ENCODE peak calls at places on chromosomes 7 and 10, in six cellular contexts. S is H9, H is H1, N is mesendoderm, T is trophoblast cell, I is mesenchymal stem cell. W is an unnamed sample.

GRCh38 chr10:13717936-13718772 is 131.4 kb downstream of the PRPF18 start:
- DNase-seq in N (no peak), I (peak), S (peak), H (no peak), T (no peak), W (no peak)

GRCh38 chr7:134752006-134752760 is 27.3 kb upstream of the CALD1 start:
- DNase-seq in N (no peak), T (no peak), H (no peak), I (peak), S (no peak), W (no peak)

GRCh38 chr7:107150375-107151073 is 18.3 kb upstream of the HBP1 start:
- DNase-seq in H (peak), N (peak), T (peak), I (peak), S (no peak), W (peak)

GRCh38 chr10:80280071-80280800 is 9.2 kb downstream of the MAT1A start:
- DNase-seq in T (no peak), I (no peak), N (no peak), H (no peak), S (no peak), W (no peak)

GRCh38 chr10:36489928-36490279 is 635.5 kb upstream of the ANKRD30A start:
- DNase-seq in T (no peak), N (peak), H (no peak), S (no peak), I (peak), W (no peak)

GRCh38 chr7:106840342-106840741 is 24.7 kb upstream of the PIK3CG start:
- DNase-seq in I (peak), N (peak), T (no peak), S (peak), H (no peak), W (no peak)

GRCh38 chr10:34985823-34986222 is 104.3 kb downstream of the CUL2 start:
- DNase-seq in T (peak), S (peak), N (peak), H (no peak), I (peak), W (no peak)

GRCh38 chr10:14583252-14583651 is 191.4 kb downstream of the FAM107B start:
- DNase-seq in I (no peak), S (no peak), T (no peak), H (no peak), N (no peak), W (no peak)

GRCh38 chr10:16777473-16778370 is 39.5 kb downstream of the RSU1 start:
- DNase-seq in N (peak), S (no peak), I (peak), H (no peak), T (no peak), W (peak)

GRCh38 chr7:71186535-71186934 is 54.6 kb downstream of the GALNT17 start:
- DNase-seq in H (no peak), S (no peak), I (no peak), N (no peak), T (no peak), W (no peak)

GRCh38 chr10:91556691-91557529 is 76.0 kb downstream of the PPP1R3C start:
- DNase-seq in S (no peak), T (no peak), I (no peak), H (peak), N (no peak), W (no peak)

GRCh38 chr7:45690762-45691150 is 116.6 kb downstream of the ADCY1 start:
- DNase-seq in T (no peak), H (no peak), N (no peak), S (no peak), I (no peak), W (no peak)

DNA sequence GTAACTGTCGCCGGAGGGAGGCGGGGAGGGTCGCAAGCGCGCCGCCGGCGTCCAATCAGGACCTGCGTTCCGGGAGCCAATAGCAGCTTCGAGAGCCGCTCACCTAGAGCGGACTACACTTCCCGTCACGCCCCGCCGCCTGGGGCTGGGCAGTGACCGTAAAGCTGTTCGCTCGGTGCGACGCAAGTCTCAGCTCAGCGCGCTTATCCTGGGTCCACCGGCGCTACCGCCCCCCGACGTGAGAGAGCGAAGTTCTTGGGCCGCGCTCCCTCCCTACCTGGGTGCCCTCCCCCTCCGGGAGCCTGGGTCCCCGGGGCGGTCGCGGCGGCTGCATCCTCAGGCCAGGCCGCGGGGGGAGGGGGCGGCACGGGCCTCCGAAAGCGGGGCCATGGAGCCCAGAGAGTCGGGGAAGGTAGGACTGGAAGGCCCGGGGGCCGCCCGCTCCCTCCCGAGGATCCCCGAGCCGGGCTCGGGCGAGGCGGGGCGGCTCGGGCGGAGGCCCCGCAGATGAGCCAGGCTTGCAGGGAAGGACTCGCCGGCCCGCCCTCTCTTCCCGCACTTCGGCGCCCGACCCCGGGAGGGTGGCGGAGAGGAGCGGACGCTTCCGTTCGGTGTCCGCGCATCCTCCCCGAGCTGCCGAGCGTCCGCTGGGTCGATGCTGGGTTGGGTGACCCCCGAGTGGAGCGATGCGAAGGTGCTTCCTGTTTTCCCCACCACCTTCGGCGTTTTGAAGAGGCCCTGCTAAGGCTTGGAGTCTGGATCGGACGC is at the start of gene ZNF862:
- DNase-seq in I (peak), N (peak), T (peak), H (peak), S (peak), W (peak)
- H3K4ac ChIP-seq in I (no peak), N (peak), T (peak), H (no peak), S (no peak), W (no peak)

DNA sequence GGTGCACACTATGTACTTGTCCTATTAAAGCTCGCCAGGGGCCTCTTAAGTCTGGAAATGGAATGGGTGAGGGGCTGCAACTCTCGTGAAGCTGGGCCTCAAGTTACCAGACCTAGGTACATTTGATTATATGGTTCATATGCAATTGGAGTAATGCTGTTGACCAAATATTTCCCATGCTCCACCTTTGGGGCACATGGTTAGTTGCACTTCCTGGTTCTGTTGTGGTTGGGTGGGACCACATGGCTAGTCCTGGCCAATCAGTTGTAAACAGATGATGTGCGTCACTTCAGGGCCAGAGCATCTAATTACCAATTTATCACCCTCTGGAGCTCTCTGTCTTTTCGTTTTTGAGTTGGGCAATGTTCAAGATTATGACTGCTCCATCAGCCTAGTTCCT is 39.5 kb upstream of the OPN4 start:
- DNase-seq in N (no peak), H (peak), S (no peak), I (no peak), T (no peak), W (no peak)
- H2AK5ac ChIP-seq in N (no peak), H (no peak), S (no peak), I (no peak), T (no peak), W (no peak)

GRCh38 chr7:55019691-55020480 is 1.1 kb downstream of the EGFR start:
- DNase-seq in H (peak), N (peak), S (peak), I (peak), T (no peak), W (peak)
- H3K18ac ChIP-seq in H (peak), N (no peak), S (no peak), I (peak), T (peak), W (peak)

GRCh38 chr7:17556247-17556646 is 257.8 kb downstream of the AHR start:
- DNase-seq in S (no peak), T (no peak), N (no peak), H (no peak), I (peak), W (no peak)
- H3K4ac ChIP-seq in S (no peak), T (no peak), N (no peak), H (no peak), I (no peak), W (no peak)

GRCh38 chr10:124903119-124903518 is 38.8 kb upstream of the ZRANB1 start:
- DNase-seq in S (no peak), N (peak), T (no peak), I (no peak), H (no peak), W (no peak)
- H2AK5ac ChIP-seq in S (no peak), N (no peak), T (no peak), I (no peak), H (no peak), W (no peak)

DNA sequence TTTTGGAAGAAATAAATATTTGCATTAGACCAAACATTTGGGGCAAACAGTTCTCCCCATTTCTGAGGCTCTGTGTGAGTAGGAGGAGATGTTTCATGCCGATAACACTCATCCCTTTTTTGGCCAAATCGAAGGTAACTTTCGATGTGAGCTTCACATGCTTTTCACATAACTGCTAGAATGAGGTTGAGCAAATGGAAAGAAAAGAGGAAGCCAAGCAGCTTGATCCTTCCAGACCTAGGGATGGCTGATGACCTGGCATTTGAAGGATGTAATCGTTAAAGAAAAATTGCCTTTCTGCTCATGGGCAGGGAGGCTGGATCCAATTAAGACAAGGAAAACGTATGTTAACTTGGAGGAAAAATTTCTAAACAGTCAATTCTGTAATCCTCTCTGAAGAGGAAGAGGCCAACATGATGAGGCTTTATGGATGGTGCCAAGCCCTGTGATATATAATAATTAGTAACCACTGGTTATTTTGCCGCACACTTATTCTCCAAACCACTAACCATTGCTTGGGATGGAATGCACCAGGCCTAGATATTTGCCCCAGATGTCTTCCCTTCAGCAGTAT is 12.5 kb downstream of the GRK5 start:
- DNase-seq in N (no peak), H (no peak), I (no peak), T (no peak), S (no peak), W (no peak)
- H3K18ac ChIP-seq in N (no peak), H (no peak), I (no peak), T (no peak), S (no peak), W (no peak)

DNA sequence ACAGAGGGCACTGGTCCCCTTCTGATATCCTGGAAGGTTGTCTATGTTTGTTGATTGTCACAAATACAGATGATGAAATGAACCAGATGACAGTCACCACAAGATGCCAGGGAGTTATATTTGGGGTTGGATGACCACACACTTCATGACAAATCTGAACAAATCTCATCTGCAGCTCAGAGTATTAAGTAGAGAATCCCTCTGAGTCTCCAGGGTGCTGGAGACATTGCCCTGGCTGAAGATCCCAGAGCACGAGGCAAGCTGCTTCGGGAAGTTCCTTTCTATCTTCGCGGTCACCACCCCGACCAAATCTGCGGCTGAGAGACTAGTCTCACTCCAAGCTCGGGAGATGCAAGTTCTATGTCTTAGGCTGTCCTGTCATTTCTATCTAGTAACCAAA is 9.0 kb downstream of the DENND2A start:
- DNase-seq in I (peak), N (no peak), S (no peak), H (no peak), T (no peak), W (no peak)
- H3K4ac ChIP-seq in I (no peak), N (no peak), S (no peak), H (no peak), T (no peak), W (no peak)